ENCODE peak calls at places on chromosomes 6 and 20, in four cellular contexts. J is ovary, N is cardiac muscle cell, T is RWPE2. I is an unnamed sample.

GRCh38 chr20:59603727-59604608 is at the start of gene PHACTR3:
- DNase-seq in N (no peak), J (peak), T (no peak), I (peak)

GRCh38 chr6:75283907-75284284 is 696 bp downstream of the TMEM30A start:
- DNase-seq in J (no peak), N (no peak), T (no peak), I (no peak)

GRCh38 chr20:38208523-38208922 is 43.5 kb upstream of the TGM2 start:
- DNase-seq in J (no peak), N (no peak), T (no peak), I (no peak)

GRCh38 chr20:13817342-13817741 is 32.5 kb downstream of the NDUFAF5 start:
- DNase-seq in N (no peak), T (no peak), J (no peak), I (no peak)

GRCh38 chr20:50394569-50394968 is 115.6 kb upstream of the PTPN1 start:
- DNase-seq in N (no peak), T (peak), J (no peak), I (no peak)

GRCh38 chr6:23308166-23308565 is 738.8 kb downstream of the HDGFL1 start:
- DNase-seq in J (no peak), T (no peak), N (no peak), I (no peak)

GRCh38 chr20:50569864-50570836 is 60.0 kb downstream of the PTPN1 start:
- DNase-seq in T (peak), J (no peak), N (no peak), I (no peak)

GRCh38 chr6:56329296-56330050 is 82.1 kb upstream of the COL21A1 start:
- DNase-seq in J (no peak), N (no peak), T (no peak), I (no peak)

GRCh38 chr20:57543754-57544153 is 17.2 kb upstream of the PCK1 start:
- DNase-seq in N (no peak), T (no peak), J (no peak), I (no peak)

GRCh38 chr6:168713839-168714238 is 272.9 kb downstream of the SMOC2 start:
- DNase-seq in J (peak), N (no peak), T (no peak), I (no peak)

GRCh38 chr20:9884061-9884460 is 45.2 kb upstream of the PAK5 start:
- DNase-seq in J (no peak), T (no peak), N (no peak), I (no peak)

GRCh38 chr6:95574811-95575210 is 2.5 kb upstream of the MANEA start:
- DNase-seq in T (no peak), N (no peak), J (no peak), I (no peak)

GRCh38 chr6:38804368-38804767 is 89.3 kb downstream of the DNAH8 start:
- DNase-seq in T (no peak), N (no peak), J (no peak), I (no peak)

GRCh38 chr20:64108731-64109389 is 1.5 kb upstream of the NPBWR2 start:
- DNase-seq in J (no peak), T (peak), N (no peak), I (no peak)

GRCh38 chr20:41167481-41168253 is 30.3 kb downstream of the PLCG1 start:
- DNase-seq in J (no peak), T (peak), N (no peak), I (no peak)

GRCh38 chr6:26570027-26570809 is 26.5 kb upstream of the ABT1 start:
- DNase-seq in T (no peak), J (no peak), N (no peak), I (no peak)

GRCh38 chr20:6235510-6235909 is 112.7 kb upstream of the FERMT1 start:
- DNase-seq in N (no peak), T (no peak), J (no peak), I (no peak)

GRCh38 chr6:168865-169455 is 123.3 kb upstream of the DUSP22 start:
- DNase-seq in J (no peak), T (no peak), N (peak), I (no peak)

GRCh38 chr6:163180874-163181541 is 233.5 kb upstream of the QKI start:
- DNase-seq in N (peak), J (peak), T (no peak), I (peak)

GRCh38 chr6:14224359-14225103 is 107.0 kb downstream of the CD83 start:
- DNase-seq in J (no peak), T (no peak), N (no peak), I (no peak)

GRCh38 chr6:39590994-39591393 is 134.2 kb downstream of the KIF6 start:
- DNase-seq in J (no peak), T (no peak), N (no peak), I (no peak)

GRCh38 chr6:116111552-116112528 is 11.2 kb downstream of the NT5DC1 start:
- DNase-seq in N (peak), J (no peak), T (no peak), I (no peak)

GRCh38 chr6:117989086-117989485 is 82.0 kb downstream of the SLC35F1 start:
- DNase-seq in J (no peak), N (no peak), T (no peak), I (no peak)

GRCh38 chr6:88349511-88349910 is 183.4 kb upstream of the CNR1 start:
- DNase-seq in J (no peak), N (no peak), T (no peak), I (no peak)

GRCh38 chr20:17646901-17647301 is 35.1 kb downstream of the RRBP1 start:
- DNase-seq in N (no peak), T (peak), J (no peak), I (no peak)

GRCh38 chr20:24504331-24505285 is 35.2 kb downstream of the SYNDIG1 start:
- DNase-seq in J (no peak), T (no peak), N (no peak), I (no peak)

GRCh38 chr6:83459663-83460062 is 28.8 kb upstream of the ME1 start:
- DNase-seq in N (no peak), J (no peak), T (no peak), I (no peak)

GRCh38 chr6:3625161-3625979 is 126.1 kb downstream of the PXDC1 start:
- DNase-seq in J (no peak), T (no peak), N (no peak), I (no peak)

GRCh38 chr6:113936093-113936934 is 34.6 kb downstream of the HDAC2 start:
- DNase-seq in T (no peak), N (peak), J (no peak), I (no peak)

GRCh38 chr6:55594442-55594841 is 15.4 kb upstream of the HMGCLL1 start:
- DNase-seq in N (peak), J (no peak), T (no peak), I (no peak)

GRCh38 chr20:21027569-21027968 is 78.6 kb downstream of the LINC00237 start:
- DNase-seq in N (peak), J (no peak), T (no peak), I (no peak)
- TF ChIP-seq CTCF in N (no peak), J (no peak), T (peak), I (no peak)

DNA sequence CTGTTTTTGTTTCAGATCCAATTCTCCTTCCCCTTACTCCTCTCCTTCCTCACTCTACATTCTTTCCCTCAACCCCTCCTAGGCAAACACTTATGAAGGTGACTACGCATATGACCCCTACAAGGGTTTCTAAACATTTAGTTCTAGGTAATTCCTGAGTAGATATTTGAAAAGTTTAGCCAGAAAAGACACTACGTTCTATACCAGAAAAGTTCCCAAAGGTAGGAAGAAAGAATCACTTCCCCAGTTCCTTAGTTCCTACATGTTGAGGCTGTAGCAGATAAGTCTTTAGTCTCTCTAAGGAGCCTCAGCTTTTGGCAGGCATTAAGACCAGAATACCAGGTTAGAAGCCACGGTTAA is 11.6 kb downstream of the POU3F2 start:
- DNase-seq in N (no peak), J (no peak), T (no peak), I (no peak)
- H3K27ac ChIP-seq in N (no peak), J (no peak), T (no peak), I (peak)

GRCh38 chr20:63099426-63100267 is 92.9 kb upstream of the BHLHE23 start:
- DNase-seq in J (no peak), N (no peak), T (peak), I (peak)
- H3K4me3 ChIP-seq in J (no peak), N (no peak), T (no peak), I (no peak)

DNA sequence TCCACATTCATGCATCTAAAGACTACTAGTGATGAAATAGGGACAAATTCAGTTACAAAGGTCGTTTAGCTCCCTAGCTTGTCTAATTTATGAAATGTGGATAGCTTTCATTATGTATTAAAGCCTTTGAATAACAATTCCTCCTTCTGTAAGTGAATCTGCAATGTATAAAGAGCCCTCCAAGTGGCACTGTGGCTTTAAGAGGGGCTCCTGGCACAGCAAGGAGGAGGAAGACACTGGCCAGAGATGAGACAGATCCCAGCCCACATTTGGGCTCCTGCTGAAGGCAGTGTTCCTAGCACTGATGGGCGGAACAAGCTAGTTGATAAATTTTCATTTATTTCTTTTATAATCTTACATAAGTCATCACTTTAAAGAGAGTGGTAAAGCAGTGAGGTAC is 17.6 kb upstream of the FUCA2 start:
- DNase-seq in J (no peak), T (no peak), N (no peak), I (no peak)
- TF ChIP-seq CTCF in J (no peak), T (peak), N (no peak), I (no peak)